ENCODE peak calls at places on chromosomes 16 and 17, in nine cellular contexts. One of them, this sample, is unnamed.

GRCh38 chr17:47896672-47897490 is 845 bp downstream of the SP2 start:
- DNase-seq in thoracic aorta: no peak
- DNase-seq in breast epithelium: no peak
- DNase-seq in foreskin keratinocyte: no peak
- DNase-seq in fibroblast of lung: peak; percentile 8
- DNase-seq in mucosa of descending colon: no peak
- DNase-seq in ovary: no peak
- DNase-seq in HCT116: no peak
- DNase-seq in lower lobe of right lung: no peak
- DNase-seq in this sample: no peak

GRCh38 chr16:17067882-17068281 is 402.9 kb downstream of the XYLT1 start:
- DNase-seq in thoracic aorta: no peak
- DNase-seq in fibroblast of lung: no peak
- DNase-seq in foreskin keratinocyte: no peak
- DNase-seq in ovary: no peak
- DNase-seq in HCT116: no peak
- DNase-seq in lower lobe of right lung: no peak
- DNase-seq in mucosa of descending colon: no peak
- DNase-seq in breast epithelium: no peak
- DNase-seq in this sample: no peak

GRCh38 chr16:51465026-51465425 is 314.0 kb upstream of the SALL1 start:
- DNase-seq in HCT116: no peak
- DNase-seq in foreskin keratinocyte: no peak
- DNase-seq in fibroblast of lung: peak; percentile 36
- DNase-seq in breast epithelium: no peak
- DNase-seq in mucosa of descending colon: no peak
- DNase-seq in lower lobe of right lung: no peak
- DNase-seq in thoracic aorta: no peak
- DNase-seq in ovary: no peak
- DNase-seq in this sample: no peak

GRCh38 chr16:67459066-67459857 is 21.7 kb downstream of the ATP6V0D1 start:
- DNase-seq in HCT116: no peak
- DNase-seq in fibroblast of lung: no peak
- DNase-seq in ovary: no peak
- DNase-seq in breast epithelium: peak; percentile 74
- DNase-seq in foreskin keratinocyte: no peak
- DNase-seq in thoracic aorta: no peak
- DNase-seq in lower lobe of right lung: peak; percentile 71
- DNase-seq in mucosa of descending colon: peak; percentile 84
- DNase-seq in this sample: peak; percentile 73

GRCh38 chr17:279356-279755 is 73.3 kb downstream of the RPH3AL start:
- DNase-seq in mucosa of descending colon: no peak
- DNase-seq in lower lobe of right lung: no peak
- DNase-seq in thoracic aorta: no peak
- DNase-seq in HCT116: no peak
- DNase-seq in breast epithelium: no peak
- DNase-seq in fibroblast of lung: no peak
- DNase-seq in foreskin keratinocyte: no peak
- DNase-seq in ovary: no peak
- DNase-seq in this sample: no peak

GRCh38 chr17:55089955-55090573 is 121.5 kb downstream of the STXBP4 start:
- DNase-seq in fibroblast of lung: peak; percentile 31
- DNase-seq in HCT116: peak; percentile 34
- DNase-seq in ovary: no peak
- DNase-seq in mucosa of descending colon: no peak
- DNase-seq in foreskin keratinocyte: no peak
- DNase-seq in lower lobe of right lung: no peak
- DNase-seq in thoracic aorta: no peak
- DNase-seq in breast epithelium: no peak
- DNase-seq in this sample: peak; percentile 47

GRCh38 chr16:88353691-88354090 is 29.1 kb upstream of the ZNF469 start:
- DNase-seq in breast epithelium: no peak
- DNase-seq in HCT116: no peak
- DNase-seq in fibroblast of lung: no peak
- DNase-seq in mucosa of descending colon: no peak
- DNase-seq in foreskin keratinocyte: no peak
- DNase-seq in ovary: no peak
- DNase-seq in thoracic aorta: no peak
- DNase-seq in lower lobe of right lung: peak; percentile 13
- DNase-seq in this sample: no peak

GRCh38 chr17:64747938-64748540 is 85.9 kb upstream of the SMURF2 start:
- DNase-seq in fibroblast of lung: peak; percentile 47
- DNase-seq in foreskin keratinocyte: no peak
- DNase-seq in mucosa of descending colon: no peak
- DNase-seq in ovary: no peak
- DNase-seq in thoracic aorta: no peak
- DNase-seq in HCT116: no peak
- DNase-seq in lower lobe of right lung: no peak
- DNase-seq in breast epithelium: no peak
- DNase-seq in this sample: no peak

GRCh38 chr16:56789360-56789759 is 59.4 kb downstream of the NUP93 start:
- DNase-seq in HCT116: peak; percentile 55
- DNase-seq in foreskin keratinocyte: peak; percentile 44
- DNase-seq in mucosa of descending colon: peak; percentile 42
- DNase-seq in ovary: peak; percentile 48
- DNase-seq in breast epithelium: no peak
- DNase-seq in lower lobe of right lung: peak; percentile 52
- DNase-seq in thoracic aorta: no peak
- DNase-seq in fibroblast of lung: peak; percentile 60
- DNase-seq in this sample: peak; percentile 62

GRCh38 chr17:40191237-40192208 is 14.3 kb downstream of the RAPGEFL1 start:
- DNase-seq in lower lobe of right lung: peak; percentile 78
- DNase-seq in thoracic aorta: peak; percentile 44
- DNase-seq in fibroblast of lung: peak; percentile 78
- DNase-seq in breast epithelium: peak; percentile 74
- DNase-seq in mucosa of descending colon: peak; percentile 68
- DNase-seq in ovary: peak; percentile 84
- DNase-seq in HCT116: peak; percentile 43
- DNase-seq in foreskin keratinocyte: peak; percentile 60
- DNase-seq in this sample: peak; percentile 90

GRCh38 chr17:43634681-43635125 is 27.0 kb downstream of the MEOX1 start:
- DNase-seq in HCT116: no peak
- DNase-seq in lower lobe of right lung: no peak
- DNase-seq in foreskin keratinocyte: peak; percentile 73
- DNase-seq in ovary: peak; percentile 46
- DNase-seq in mucosa of descending colon: no peak
- DNase-seq in thoracic aorta: no peak
- DNase-seq in breast epithelium: no peak
- DNase-seq in fibroblast of lung: peak; percentile 5
- DNase-seq in this sample: no peak

DNA sequence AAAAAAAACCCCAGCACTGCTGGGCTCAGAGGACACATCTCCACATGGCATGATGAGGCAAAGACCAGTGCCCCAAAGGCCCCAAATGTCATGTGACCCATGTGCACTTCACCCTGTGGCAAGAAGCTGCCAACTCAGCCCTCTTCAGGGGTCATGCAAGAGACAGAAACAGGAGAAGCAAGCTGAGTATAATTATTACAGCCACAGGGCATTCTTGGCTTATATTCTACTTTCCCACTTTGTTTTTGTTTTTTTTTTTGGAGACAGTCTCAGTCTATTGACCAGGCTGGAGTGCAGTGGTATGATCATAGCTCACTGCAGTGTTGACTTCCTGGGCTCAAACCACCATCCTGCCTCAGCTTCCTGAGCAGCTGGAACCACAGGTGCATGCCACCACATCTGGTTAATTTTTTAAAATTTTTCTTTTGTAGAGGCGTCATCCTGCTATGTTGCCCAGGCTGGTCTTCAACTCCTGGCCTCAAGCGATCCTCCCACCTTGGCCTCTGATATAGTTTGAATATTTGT is 32.7 kb upstream of the LITAF start:
- DNase-seq in foreskin keratinocyte: no peak
- DNase-seq in mucosa of descending colon: no peak
- DNase-seq in lower lobe of right lung: no peak
- DNase-seq in thoracic aorta: no peak
- DNase-seq in fibroblast of lung: no peak
- DNase-seq in HCT116: no peak
- DNase-seq in ovary: no peak
- DNase-seq in breast epithelium: no peak
- DNase-seq in this sample: no peak
- H3K4me1 ChIP-seq in foreskin keratinocyte: no peaks in the 10 kb centered on the region
- H3K4me1 ChIP-seq in mucosa of descending colon: peaks cover 3% of the 10 kb centered on the region
- H3K4me1 ChIP-seq in lower lobe of right lung: peaks cover 36% of the 10 kb centered on the region
- H3K4me1 ChIP-seq in thoracic aorta: peaks cover 7% of the 10 kb centered on the region
- H3K4me1 ChIP-seq in fibroblast of lung: peaks cover 8% of the 10 kb centered on the region
- H3K4me1 ChIP-seq in HCT116: peaks cover 4% of the 10 kb centered on the region
- H3K4me1 ChIP-seq in ovary: peaks cover 10% of the 10 kb centered on the region
- H3K4me1 ChIP-seq in breast epithelium: peaks cover 5% of the 10 kb centered on the region
- H3K4me1 ChIP-seq in this sample: peaks cover 19% of the 10 kb centered on the region

DNA sequence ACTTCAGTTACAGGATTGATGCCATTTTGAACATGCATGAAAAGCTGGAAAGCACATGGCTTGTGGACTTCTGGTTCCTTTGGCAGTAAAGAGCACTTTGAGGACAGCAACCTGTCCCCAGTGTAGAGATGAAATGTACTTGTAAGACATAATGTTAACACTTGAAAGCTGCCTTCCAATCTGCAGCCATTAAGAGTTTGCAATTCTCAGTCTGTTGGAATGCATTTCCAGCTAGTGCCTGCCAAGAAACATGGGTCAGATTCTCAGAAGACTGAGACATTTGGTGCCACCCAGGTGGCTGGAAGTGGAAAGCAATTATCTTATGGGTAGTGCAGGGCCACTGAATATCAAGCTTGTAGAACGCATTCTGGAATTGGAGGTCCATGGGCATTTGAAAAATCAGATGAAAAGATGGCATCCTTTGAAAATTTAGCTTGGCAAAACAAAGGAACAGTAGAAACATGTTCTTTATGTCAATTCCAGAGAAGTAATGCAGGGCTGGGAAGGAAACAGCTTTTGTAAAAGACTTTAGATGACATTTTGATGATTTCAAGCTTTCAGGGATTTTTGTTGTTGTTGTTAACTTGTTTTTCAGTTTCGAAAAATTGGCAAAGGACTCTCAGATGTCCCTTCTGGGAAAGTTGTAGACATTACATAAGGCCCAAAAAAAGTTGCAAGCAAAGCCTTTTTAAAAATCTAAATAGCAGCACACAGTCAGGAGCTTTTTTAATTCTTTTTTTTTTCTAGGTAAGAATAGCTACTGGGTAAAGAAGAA is 147.0 kb downstream of the ABCA8 start:
- DNase-seq in lower lobe of right lung: no peak
- DNase-seq in HCT116: no peak
- DNase-seq in breast epithelium: no peak
- DNase-seq in fibroblast of lung: no peak
- DNase-seq in mucosa of descending colon: no peak
- DNase-seq in foreskin keratinocyte: no peak
- DNase-seq in thoracic aorta: no peak
- DNase-seq in ovary: no peak
- DNase-seq in this sample: no peak
- TF ChIP-seq CTCF in lower lobe of right lung: no peak
- TF ChIP-seq CTCF in HCT116: no peak
- TF ChIP-seq CTCF in breast epithelium: no peak
- TF ChIP-seq CTCF in fibroblast of lung: no peak
- TF ChIP-seq CTCF in mucosa of descending colon: no peak
- TF ChIP-seq CTCF in foreskin keratinocyte: no peak
- TF ChIP-seq CTCF in thoracic aorta: no peak
- TF ChIP-seq CTCF in ovary: no peak
- TF ChIP-seq CTCF in this sample: no peak

DNA sequence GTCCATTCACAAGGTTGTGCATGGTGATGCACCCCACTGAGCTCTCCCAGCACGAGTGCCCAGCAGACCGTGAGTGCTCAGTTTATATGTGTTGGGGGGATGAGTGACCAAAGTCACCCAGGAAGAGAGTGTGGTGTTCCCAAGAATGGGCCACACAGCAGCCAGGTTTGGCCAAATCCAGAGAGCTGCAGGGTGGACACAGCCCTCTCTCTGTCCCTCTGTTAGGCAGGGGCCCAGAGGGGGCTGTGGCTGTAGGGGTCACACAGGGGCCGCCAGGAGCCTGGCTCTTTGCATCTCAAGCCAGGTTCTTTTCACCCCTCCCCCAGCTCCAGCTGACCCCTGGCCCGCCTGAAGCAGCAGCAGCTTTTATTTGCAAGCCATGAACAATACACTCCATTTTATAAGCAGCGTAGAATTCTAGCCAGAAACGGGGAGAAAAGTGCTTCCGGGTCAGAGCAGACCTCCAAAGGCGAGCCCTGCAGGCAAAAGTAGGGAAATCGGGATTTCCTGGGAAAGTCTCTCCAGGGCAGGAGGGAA is 13.3 kb downstream of the COTL1 start:
- DNase-seq in foreskin keratinocyte: no peak
- DNase-seq in HCT116: no peak
- DNase-seq in mucosa of descending colon: no peak
- DNase-seq in ovary: no peak
- DNase-seq in thoracic aorta: no peak
- DNase-seq in breast epithelium: no peak
- DNase-seq in lower lobe of right lung: no peak
- DNase-seq in fibroblast of lung: no peak
- DNase-seq in this sample: no peak
- H3K4me1 ChIP-seq in foreskin keratinocyte: peaks cover 10% of the 10 kb centered on the region
- H3K4me1 ChIP-seq in HCT116: peaks cover 39% of the 10 kb centered on the region
- H3K4me1 ChIP-seq in mucosa of descending colon: peaks cover 13% of the 10 kb centered on the region
- H3K4me1 ChIP-seq in ovary: peaks cover 7% of the 10 kb centered on the region
- H3K4me1 ChIP-seq in thoracic aorta: peaks cover 7% of the 10 kb centered on the region
- H3K4me1 ChIP-seq in breast epithelium: no peaks in the 10 kb centered on the region
- H3K4me1 ChIP-seq in lower lobe of right lung: peaks cover 84% of the 10 kb centered on the region
- H3K4me1 ChIP-seq in fibroblast of lung: peaks cover 35% of the 10 kb centered on the region
- H3K4me1 ChIP-seq in this sample: peaks cover 36% of the 10 kb centered on the region

DNA sequence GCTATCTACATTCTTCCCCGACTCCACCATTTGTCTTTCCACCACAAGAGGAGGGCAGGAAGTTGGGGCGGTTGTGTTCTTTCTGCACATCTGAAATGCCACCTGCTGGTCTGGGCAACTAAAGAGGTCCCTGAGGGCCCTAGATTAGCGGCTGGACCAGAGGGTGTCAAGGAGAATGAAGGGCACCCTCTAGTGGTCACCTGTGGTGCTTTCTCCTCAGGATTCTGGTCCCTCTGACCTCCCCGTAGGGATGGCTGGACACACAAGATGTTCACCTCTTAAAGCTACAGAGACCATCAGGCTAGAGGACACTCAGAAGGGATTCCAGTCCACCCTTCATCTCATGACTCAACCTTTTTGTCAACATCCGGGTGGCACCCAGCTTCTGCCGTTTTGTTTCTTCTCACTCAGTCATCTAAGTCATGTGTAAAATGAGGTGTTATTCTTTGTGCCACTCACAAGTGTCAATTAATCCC is 2.9 kb upstream of the SCIMP start:
- DNase-seq in lower lobe of right lung: peak; percentile 72
- DNase-seq in breast epithelium: peak; percentile 63
- DNase-seq in mucosa of descending colon: peak; percentile 41
- DNase-seq in ovary: no peak
- DNase-seq in HCT116: peak; percentile 65
- DNase-seq in fibroblast of lung: peak; percentile 45
- DNase-seq in thoracic aorta: no peak
- DNase-seq in foreskin keratinocyte: peak; percentile 33
- DNase-seq in this sample: peak; percentile 86
- TF ChIP-seq CTCF in lower lobe of right lung: peak; percentile 72
- TF ChIP-seq CTCF in breast epithelium: peak; percentile 17
- TF ChIP-seq CTCF in mucosa of descending colon: peak; percentile 39
- TF ChIP-seq CTCF in ovary: no peak
- TF ChIP-seq CTCF in HCT116: peak; percentile 90
- TF ChIP-seq CTCF in fibroblast of lung: peak; percentile 62
- TF ChIP-seq CTCF in thoracic aorta: peak; percentile 22
- TF ChIP-seq CTCF in foreskin keratinocyte: peak; percentile 66
- TF ChIP-seq CTCF in this sample: peak; percentile 87

GRCh38 chr16:19700319-19700781 is 17.7 kb downstream of the KNOP1 start:
- DNase-seq in foreskin keratinocyte: no peak
- DNase-seq in lower lobe of right lung: no peak
- DNase-seq in HCT116: no peak
- DNase-seq in thoracic aorta: no peak
- DNase-seq in ovary: peak; percentile 57
- DNase-seq in fibroblast of lung: peak; percentile 64
- DNase-seq in breast epithelium: peak; percentile 63
- DNase-seq in mucosa of descending colon: peak; percentile 65
- DNase-seq in this sample: no peak
- H3K4me1 ChIP-seq in foreskin keratinocyte: peaks cover 4% of the 10 kb centered on the region
- H3K4me1 ChIP-seq in lower lobe of right lung: peaks cover 73% of the 10 kb centered on the region
- H3K4me1 ChIP-seq in HCT116: peaks cover 16% of the 10 kb centered on the region
- H3K4me1 ChIP-seq in thoracic aorta: peaks cover 8% of the 10 kb centered on the region
- H3K4me1 ChIP-seq in ovary: peaks cover 50% of the 10 kb centered on the region
- H3K4me1 ChIP-seq in fibroblast of lung: peaks cover 30% of the 10 kb centered on the region
- H3K4me1 ChIP-seq in breast epithelium: peaks cover 10% of the 10 kb centered on the region
- H3K4me1 ChIP-seq in mucosa of descending colon: peaks cover 53% of the 10 kb centered on the region
- H3K4me1 ChIP-seq in this sample: peaks cover 42% of the 10 kb centered on the region